ENCODE peak calls at places on chromosomes 12 and 14, in nine cellular contexts. B is HFFc6; O is tibial artery; I is KG1; M is stimulated activated CD4-positive, alpha-beta T cell treated with anti-CD3 and anti-CD28 coated beads, Interleukin-4, amount 100 ng/mL, for 1 hour; C is OCI-M1; E is RWPE1; K is adipocyte; Y is T-cell. F is an unnamed sample.

GRCh38 chr12:127430401-127430800 is 836.6 kb upstream of the TMEM132C start:
- DNase-seq in B (no peak), O (no peak), I (no peak), M (no peak), C (no peak), E (no peak), K (no peak), Y (no peak), F (no peak)

GRCh38 chr12:14313379-14313778 is 52.1 kb upstream of the ATF7IP start:
- DNase-seq in B (peak; percentile 55), O (no peak), I (no peak), M (no peak), C (no peak), E (no peak), K (no peak), Y (no peak), F (no peak)

GRCh38 chr12:108157856-108158255 is 28.8 kb downstream of the WSCD2 start:
- DNase-seq in B (no peak), O (no peak), I (no peak), M (no peak), C (no peak), E (no peak), K (no peak), Y (no peak), F (no peak)

GRCh38 chr12:53063708-53064612 is 14.1 kb downstream of the TNS2 start:
- DNase-seq in B (no peak), O (peak; percentile 89), I (no peak), M (no peak), C (no peak), E (no peak), K (peak; percentile 72), Y (no peak), F (no peak)

GRCh38 chr14:52835122-52835903 is 43.9 kb upstream of the GNPNAT1 start:
- DNase-seq in B (peak; percentile 72), O (no peak), I (no peak), M (no peak), C (no peak), E (peak; percentile 61), K (peak; percentile 86), Y (no peak), F (no peak)

GRCh38 chr12:12901158-12901791 is 9.9 kb downstream of the GPRC5A start:
- DNase-seq in B (peak; percentile 94), O (peak; percentile 85), I (no peak), M (no peak), C (no peak), E (peak; percentile 68), K (peak; percentile 87), Y (no peak), F (no peak)

GRCh38 chr12:57216014-57216891 is at the start of gene NXPH4:
- DNase-seq in B (no peak), O (peak; percentile 25), I (no peak), M (peak; percentile 73), C (no peak), E (no peak), K (peak; percentile 69), Y (peak; percentile 61), F (no peak)

GRCh38 chr12:124705545-124706138 is 138.2 kb upstream of the NCOR2 start:
- DNase-seq in B (no peak), O (no peak), I (no peak), M (no peak), C (no peak), E (no peak), K (no peak), Y (no peak), F (no peak)

GRCh38 chr14:24837280-24838046 is 203.5 kb upstream of the GZMB start:
- DNase-seq in B (peak; percentile 43), O (no peak), I (no peak), M (no peak), C (no peak), E (no peak), K (peak; percentile 50), Y (no peak), F (no peak)

GRCh38 chr12:75528692-75529091 is 17.3 kb upstream of the KRR1 start:
- DNase-seq in B (no peak), O (no peak), I (no peak), M (no peak), C (peak; percentile 47), E (no peak), K (no peak), Y (no peak), F (no peak)

GRCh38 chr12:19131020-19131431 is 1.5 kb downstream of the PLEKHA5 start:
- DNase-seq in B (peak; percentile 42), O (no peak), I (no peak), M (no peak), C (peak; percentile 52), E (peak; percentile 43), K (peak; percentile 67), Y (no peak), F (no peak)

GRCh38 chr12:11662369-11662768 is 12.9 kb downstream of the ETV6 start:
- DNase-seq in B (no peak), O (no peak), I (no peak), M (no peak), C (no peak), E (no peak), K (no peak), Y (no peak), F (no peak)

GRCh38 chr12:131547560-131547959 is 163.3 kb upstream of the SFSWAP start:
- DNase-seq in B (no peak), O (no peak), I (no peak), M (no peak), C (no peak), E (no peak), K (no peak), Y (no peak), F (no peak)

GRCh38 chr12:119288559-119288958 is 46.0 kb upstream of the CCDC60 start:
- DNase-seq in B (no peak), O (no peak), I (no peak), M (no peak), C (no peak), E (no peak), K (no peak), Y (no peak), F (no peak)

GRCh38 chr12:54526800-54527630 is 22.4 kb upstream of the PDE1B start:
- DNase-seq in B (peak; percentile 17), O (no peak), I (no peak), M (peak; percentile 43), C (peak; percentile 64), E (peak; percentile 24), K (peak; percentile 61), Y (peak; percentile 28), F (peak; percentile 8)

GRCh38 chr12:42372154-42372791 is 46.3 kb downstream of the PPHLN1 start:
- DNase-seq in B (peak; percentile 43), O (no peak), I (peak; percentile 53), M (no peak), C (peak; percentile 89), E (peak; percentile 42), K (peak; percentile 68), Y (no peak), F (peak; percentile 64)

GRCh38 chr12:124323771-124324530 is 29.1 kb downstream of the RFLNA start:
- DNase-seq in B (no peak), O (no peak), I (no peak), M (no peak), C (no peak), E (no peak), K (no peak), Y (no peak), F (no peak)

GRCh38 chr12:19794116-19794515 is 354.8 kb downstream of the AEBP2 start:
- DNase-seq in B (no peak), O (no peak), I (no peak), M (no peak), C (no peak), E (no peak), K (no peak), Y (no peak), F (no peak)

GRCh38 chr14:74667758-74668157 is 45.1 kb downstream of the AREL1 start:
- DNase-seq in B (peak; percentile 83), O (no peak), I (no peak), M (no peak), C (peak; percentile 43), E (no peak), K (peak; percentile 29), Y (no peak), F (no peak)

GRCh38 chr12:116408489-116409217 is 131.2 kb upstream of the MED13L start:
- DNase-seq in B (no peak), O (no peak), I (no peak), M (no peak), C (no peak), E (no peak), K (no peak), Y (no peak), F (no peak)

GRCh38 chr12:91180577-91180976 is 2.0 kb downstream of the DCN start:
- DNase-seq in B (peak; percentile 84), O (no peak), I (no peak), M (no peak), C (peak; percentile 39), E (no peak), K (peak; percentile 91), Y (no peak), F (no peak)

GRCh38 chr12:90199008-90199407 is 490.4 kb upstream of the ATP2B1 start:
- DNase-seq in B (no peak), O (no peak), I (no peak), M (no peak), C (peak; percentile 6), E (no peak), K (no peak), Y (no peak), F (no peak)

GRCh38 chr12:81369175-81369574 is 291.3 kb downstream of the ACSS3 start:
- DNase-seq in B (no peak), O (no peak), I (no peak), M (no peak), C (no peak), E (no peak), K (no peak), Y (no peak), F (no peak)